ENCODE peak calls at places on chromosomes 16 and 17, in seven cellular contexts. M, K, T, J, G, A and B are unnamed samples. For H3K4me1, the result is how much of the 10 kb centered on the place peaks cover.

GRCh38 chr16:88973007-88973410 is 4.0 kb downstream of the CBFA2T3 start:
- DNase-seq in K (no peak), J (peak), G (no peak), A (no peak), M (no peak), T (no peak), B (peak)

GRCh38 chr17:66469890-66470289 is 167.5 kb downstream of the PRKCA start:
- DNase-seq in T (no peak), G (no peak), M (no peak), J (no peak), A (no peak), K (no peak), B (no peak)

GRCh38 chr16:81616321-81617020 is 162.6 kb upstream of the PLCG2 start:
- DNase-seq in G (peak), A (peak), T (peak), K (no peak), J (peak), M (no peak), B (peak)

GRCh38 chr16:59748531-59748930 is 1014.4 kb upstream of the GOT2 start:
- DNase-seq in A (no peak), J (no peak), T (no peak), M (no peak), K (no peak), G (no peak), B (peak)

GRCh38 chr16:49150341-49150740 is 131.3 kb downstream of the CBLN1 start:
- DNase-seq in A (no peak), M (no peak), T (no peak), K (no peak), G (no peak), J (no peak), B (no peak)

GRCh38 chr16:72536673-72537435 is 364.9 kb upstream of the PMFBP1 start:
- DNase-seq in T (no peak), M (no peak), K (no peak), A (no peak), G (no peak), J (no peak), B (no peak)

GRCh38 chr16:89741342-89742014 is 20.1 kb downstream of the ZNF276 start:
- DNase-seq in G (no peak), M (no peak), K (no peak), A (no peak), T (no peak), J (no peak), B (no peak)

GRCh38 chr17:35627417-35627816 is 40.3 kb downstream of the AP2B1 start:
- DNase-seq in J (no peak), G (no peak), M (no peak), K (no peak), A (no peak), T (no peak), B (no peak)

DNA sequence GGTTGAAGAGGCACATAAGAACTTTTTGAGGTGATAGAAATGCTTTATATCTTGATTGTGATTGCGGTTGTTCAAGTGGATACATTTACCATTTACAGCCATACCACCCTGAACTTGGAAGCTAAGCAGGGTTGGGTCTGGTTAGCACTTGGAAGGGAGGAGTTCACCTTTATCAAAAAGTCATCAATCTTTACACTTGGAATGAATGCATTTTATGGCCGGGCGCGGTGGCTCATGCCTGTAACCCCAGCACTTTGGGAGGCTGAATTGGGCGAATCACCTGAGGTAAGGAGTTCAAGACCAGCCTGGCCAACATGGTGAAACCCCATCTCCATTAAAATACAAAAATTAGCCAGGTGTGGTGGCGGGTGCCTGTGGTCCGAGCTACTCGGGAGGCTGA is 9.5 kb upstream of the GJD3 start:
- DNase-seq in A (no peak), T (no peak), M (no peak), G (no peak), J (no peak), K (no peak), B (no peak)
- H3K4me1 ChIP-seq in A (under half), T (under half), M (under half), G (under half), J (under half), K (under half), B (under half)

DNA sequence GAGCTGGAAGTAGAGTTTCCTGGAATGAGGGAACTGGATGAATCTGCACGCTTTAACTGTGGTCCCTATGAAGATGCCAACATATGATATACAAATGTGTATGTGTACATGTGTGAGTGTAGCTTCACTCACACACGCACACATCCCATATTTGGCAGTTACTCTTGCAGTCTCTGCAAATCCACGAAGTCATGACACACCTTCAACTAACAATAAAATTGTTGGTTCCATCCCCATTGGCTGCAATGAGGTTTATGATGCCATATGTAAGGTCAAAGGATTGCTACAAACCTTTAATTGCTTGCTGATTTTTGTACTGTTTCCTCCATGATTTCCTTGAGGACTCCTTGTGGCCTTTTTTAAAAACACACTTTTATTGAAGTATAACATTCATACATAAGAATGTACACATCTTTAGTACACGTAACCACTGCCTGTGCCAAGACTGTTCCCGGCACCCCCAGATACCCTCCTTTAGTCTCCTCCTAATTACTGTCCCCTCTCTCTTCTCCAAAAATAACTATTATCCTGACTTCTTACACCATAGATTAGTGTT is 22.0 kb downstream of the MYO1D start:
- DNase-seq in K (no peak), G (no peak), A (no peak), T (no peak), M (no peak), J (no peak), B (no peak)
- TF ChIP-seq CTCF in K (no peak), G (peak), A (no peak), T (no peak), M (no peak), J (no peak), B (peak)

GRCh38 chr17:68602267-68602644 is 1.1 kb upstream of the FAM20A start:
- DNase-seq in G (no peak), M (no peak), K (no peak), J (no peak), A (no peak), T (no peak), B (no peak)

GRCh38 chr17:68599873-68600122 is 1.4 kb downstream of the FAM20A start:
- DNase-seq in G (no peak), M (no peak), K (no peak), A (no peak), T (no peak), J (no peak), B (no peak)

GRCh38 chr17:68600123-68600880 is 865 bp downstream of the FAM20A start:
- DNase-seq in A (peak), T (no peak), J (peak), K (peak), M (no peak), G (no peak), B (peak)

GRCh38 chr17:68601565-68602266 is 549 bp upstream of the FAM20A start:
- DNase-seq in J (no peak), A (no peak), M (no peak), T (no peak), G (no peak), K (no peak), B (no peak)

GRCh38 chr17:68600881-68601564 is at the start of gene FAM20A:
- DNase-seq in J (peak), M (no peak), G (no peak), A (peak), K (peak), T (no peak), B (peak)
- H3K27ac ChIP-seq in J (peak), M (peak), G (no peak), A (no peak), K (peak), T (no peak), B (no peak)

DNA sequence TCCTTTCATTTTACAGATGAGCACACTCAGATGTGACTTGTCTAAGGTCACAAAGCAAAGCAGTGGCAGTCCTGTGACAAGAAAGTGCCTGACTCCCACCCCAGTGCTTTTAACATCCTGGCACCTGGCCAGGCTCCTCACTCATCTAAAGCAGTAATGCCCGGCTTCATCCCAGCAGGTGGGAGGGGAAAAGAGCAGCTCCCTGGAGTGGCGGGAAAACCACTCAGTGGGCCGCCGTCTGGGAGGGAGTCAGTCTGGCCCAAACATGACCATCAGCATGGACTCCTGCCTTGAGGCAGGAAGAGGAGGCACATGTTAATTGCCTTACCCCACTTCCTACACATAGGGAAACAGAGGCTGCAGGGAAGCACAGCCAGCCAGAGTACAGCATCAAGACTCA is 2.6 kb downstream of the PCGF2 start:
- DNase-seq in T (no peak), K (no peak), G (no peak), A (no peak), M (no peak), J (no peak), B (no peak)
- H3K4me1 ChIP-seq in T (under half), K (under half), G (under half), A (half or more), M (under half), J (half or more), B (under half)

GRCh38 chr16:31284926-31285325 is 25.2 kb downstream of the ITGAM start:
- DNase-seq in M (no peak), G (no peak), J (no peak), T (no peak), K (no peak), A (no peak), B (no peak)
- TF ChIP-seq CTCF in M (no peak), G (no peak), J (no peak), T (no peak), K (no peak), A (no peak), B (no peak)

GRCh38 chr16:70725912-70726828 is 40.3 kb upstream of the MTSS2 start:
- DNase-seq in J (peak), T (no peak), A (no peak), M (no peak), G (no peak), K (peak), B (no peak)
- H3K27ac ChIP-seq in J (peak), T (no peak), A (peak), M (peak), G (no peak), K (peak), B (peak)

DNA sequence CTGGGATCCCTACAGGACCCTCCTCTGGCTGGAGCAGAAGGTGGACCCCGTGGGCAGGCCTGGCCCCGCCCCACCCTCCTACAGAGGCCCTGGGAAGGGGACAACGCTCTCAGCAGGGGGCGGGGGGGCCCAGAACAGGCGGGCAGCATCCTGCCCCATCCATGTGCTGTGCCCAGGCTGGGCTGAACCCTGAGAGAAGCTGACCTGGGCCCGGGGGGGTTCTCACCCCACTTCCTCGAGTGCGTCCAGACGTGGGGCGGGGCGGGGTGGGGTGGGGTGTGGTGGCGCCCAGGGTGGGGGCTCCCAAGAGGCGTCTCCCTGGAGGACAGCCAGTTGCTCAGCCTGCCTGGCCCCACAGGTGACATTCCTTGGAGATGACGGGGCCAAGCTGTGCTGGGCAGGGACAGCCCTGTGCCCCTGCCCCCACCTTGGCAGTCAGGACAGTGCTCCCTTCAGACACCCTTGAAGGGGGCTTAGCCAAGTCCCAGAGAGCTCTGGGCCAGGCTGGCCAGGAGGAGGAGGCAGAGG is 390 bp upstream of the UNC13D start:
- DNase-seq in A (peak), K (peak), T (no peak), J (peak), G (no peak), M (no peak), B (no peak)
- H3K4me1 ChIP-seq in A (half or more), K (under half), T (under half), J (half or more), G (under half), M (under half), B (under half)

GRCh38 chr17:47323382-47324223 is at the start of gene EFCAB13:
- DNase-seq in K (peak), G (peak), A (peak), J (peak), M (peak), T (peak), B (peak)
- TF ChIP-seq CTCF in K (no peak), G (peak), A (no peak), J (peak), M (no peak), T (peak), B (peak)

GRCh38 chr17:704111-704864 is 10.4 kb downstream of the VPS53 start:
- DNase-seq in K (no peak), A (no peak), T (no peak), J (no peak), M (no peak), G (no peak), B (no peak)
- H3K27ac ChIP-seq in K (no peak), A (no peak), T (no peak), J (no peak), M (no peak), G (no peak), B (no peak)